ENCODE peak calls at places on chromosomes 5 and 9, in ten cellular contexts. One of them, this sample, is unnamed.
A peak's percentile ranks its signal among the peaks of the same experiment; 100 is the strongest.

GRCh38 chr5:172777381-172778222 is 6.6 kb upstream of the DUSP1 start:
- DNase-seq in sciatic nerve: peak; percentile 87
- DNase-seq in activated T-cell treated with anti-CD3 and anti-CD28 coated beads for 48 hours: peak; percentile 77
- DNase-seq in cardiac muscle cell: peak; percentile 79
- DNase-seq in adrenal gland: peak; percentile 97
- DNase-seq in neuronal stem cell: no peak
- DNase-seq in frontal cortex: no peak
- DNase-seq in activated CD8-positive, alpha-beta memory T cell treated with anti-CD3 and anti-CD28 coated beads, Interleukin-2, amount 10 ng/mL, durations not matched to agents 7 days and 5 days: peak; percentile 95
- DNase-seq in IMR-90: peak; percentile 85
- DNase-seq in ELR: peak; percentile 95
- DNase-seq in this sample: no peak

GRCh38 chr5:62779010-62779422 is 200.4 kb downstream of the LRRC70 start:
- DNase-seq in sciatic nerve: no peak
- DNase-seq in activated T-cell treated with anti-CD3 and anti-CD28 coated beads for 48 hours: no peak
- DNase-seq in cardiac muscle cell: peak; percentile 80
- DNase-seq in adrenal gland: peak; percentile 31
- DNase-seq in neuronal stem cell: peak; percentile 48
- DNase-seq in frontal cortex: peak; percentile 61
- DNase-seq in activated CD8-positive, alpha-beta memory T cell treated with anti-CD3 and anti-CD28 coated beads, Interleukin-2, amount 10 ng/mL, durations not matched to agents 7 days and 5 days: no peak
- DNase-seq in IMR-90: peak; percentile 60
- DNase-seq in ELR: peak; percentile 77
- DNase-seq in this sample: peak; percentile 42

GRCh38 chr5:132266031-132266835 is 8.7 kb downstream of the PDLIM4 start:
- DNase-seq in sciatic nerve: no peak
- DNase-seq in activated T-cell treated with anti-CD3 and anti-CD28 coated beads for 48 hours: no peak
- DNase-seq in cardiac muscle cell: no peak
- DNase-seq in adrenal gland: no peak
- DNase-seq in neuronal stem cell: no peak
- DNase-seq in frontal cortex: no peak
- DNase-seq in activated CD8-positive, alpha-beta memory T cell treated with anti-CD3 and anti-CD28 coated beads, Interleukin-2, amount 10 ng/mL, durations not matched to agents 7 days and 5 days: peak; percentile 32
- DNase-seq in IMR-90: no peak
- DNase-seq in ELR: no peak
- DNase-seq in this sample: no peak

GRCh38 chr9:103700558-103700957 is 393.6 kb upstream of the SMC2 start:
- DNase-seq in sciatic nerve: no peak
- DNase-seq in activated T-cell treated with anti-CD3 and anti-CD28 coated beads for 48 hours: no peak
- DNase-seq in cardiac muscle cell: peak; percentile 7
- DNase-seq in adrenal gland: no peak
- DNase-seq in neuronal stem cell: peak; percentile 11
- DNase-seq in frontal cortex: no peak
- DNase-seq in activated CD8-positive, alpha-beta memory T cell treated with anti-CD3 and anti-CD28 coated beads, Interleukin-2, amount 10 ng/mL, durations not matched to agents 7 days and 5 days: no peak
- DNase-seq in IMR-90: no peak
- DNase-seq in ELR: peak; percentile 11
- DNase-seq in this sample: no peak

GRCh38 chr9:96382175-96382574 is 1.3 kb downstream of the SLC35D2 start:
- DNase-seq in sciatic nerve: no peak
- DNase-seq in activated T-cell treated with anti-CD3 and anti-CD28 coated beads for 48 hours: no peak
- DNase-seq in cardiac muscle cell: peak; percentile 10
- DNase-seq in adrenal gland: no peak
- DNase-seq in neuronal stem cell: no peak
- DNase-seq in frontal cortex: no peak
- DNase-seq in activated CD8-positive, alpha-beta memory T cell treated with anti-CD3 and anti-CD28 coated beads, Interleukin-2, amount 10 ng/mL, durations not matched to agents 7 days and 5 days: no peak
- DNase-seq in IMR-90: peak; percentile 45
- DNase-seq in ELR: peak; percentile 64
- DNase-seq in this sample: peak; percentile 3

GRCh38 chr9:98037362-98037761 is 19.2 kb upstream of the NANS start:
- DNase-seq in sciatic nerve: no peak
- DNase-seq in activated T-cell treated with anti-CD3 and anti-CD28 coated beads for 48 hours: no peak
- DNase-seq in cardiac muscle cell: peak; percentile 60
- DNase-seq in adrenal gland: peak; percentile 31
- DNase-seq in neuronal stem cell: no peak
- DNase-seq in frontal cortex: no peak
- DNase-seq in activated CD8-positive, alpha-beta memory T cell treated with anti-CD3 and anti-CD28 coated beads, Interleukin-2, amount 10 ng/mL, durations not matched to agents 7 days and 5 days: no peak
- DNase-seq in IMR-90: peak; percentile 35
- DNase-seq in ELR: peak; percentile 23
- DNase-seq in this sample: no peak

GRCh38 chr9:89941875-89942274 is 337.1 kb downstream of the GADD45G start:
- DNase-seq in sciatic nerve: no peak
- DNase-seq in activated T-cell treated with anti-CD3 and anti-CD28 coated beads for 48 hours: no peak
- DNase-seq in cardiac muscle cell: peak; percentile 11
- DNase-seq in adrenal gland: no peak
- DNase-seq in neuronal stem cell: no peak
- DNase-seq in frontal cortex: no peak
- DNase-seq in activated CD8-positive, alpha-beta memory T cell treated with anti-CD3 and anti-CD28 coated beads, Interleukin-2, amount 10 ng/mL, durations not matched to agents 7 days and 5 days: no peak
- DNase-seq in IMR-90: peak; percentile 93
- DNase-seq in ELR: peak; percentile 5
- DNase-seq in this sample: peak; percentile 59

GRCh38 chr5:145718956-145719355 is 116.2 kb downstream of the PRELID2 start:
- DNase-seq in sciatic nerve: no peak
- DNase-seq in activated T-cell treated with anti-CD3 and anti-CD28 coated beads for 48 hours: no peak
- DNase-seq in cardiac muscle cell: peak; percentile 52
- DNase-seq in adrenal gland: no peak
- DNase-seq in neuronal stem cell: no peak
- DNase-seq in frontal cortex: no peak
- DNase-seq in activated CD8-positive, alpha-beta memory T cell treated with anti-CD3 and anti-CD28 coated beads, Interleukin-2, amount 10 ng/mL, durations not matched to agents 7 days and 5 days: no peak
- DNase-seq in IMR-90: peak; percentile 65
- DNase-seq in ELR: peak; percentile 56
- DNase-seq in this sample: no peak

GRCh38 chr5:113680534-113680933 is 167.0 kb downstream of the YTHDC2 start:
- DNase-seq in sciatic nerve: no peak
- DNase-seq in activated T-cell treated with anti-CD3 and anti-CD28 coated beads for 48 hours: no peak
- DNase-seq in cardiac muscle cell: peak; percentile 41
- DNase-seq in adrenal gland: no peak
- DNase-seq in neuronal stem cell: no peak
- DNase-seq in frontal cortex: no peak
- DNase-seq in activated CD8-positive, alpha-beta memory T cell treated with anti-CD3 and anti-CD28 coated beads, Interleukin-2, amount 10 ng/mL, durations not matched to agents 7 days and 5 days: no peak
- DNase-seq in IMR-90: no peak
- DNase-seq in ELR: no peak
- DNase-seq in this sample: no peak

GRCh38 chr5:127567026-127567768 is 49.8 kb downstream of the PRRC1 start:
- DNase-seq in sciatic nerve: no peak
- DNase-seq in activated T-cell treated with anti-CD3 and anti-CD28 coated beads for 48 hours: no peak
- DNase-seq in cardiac muscle cell: no peak
- DNase-seq in adrenal gland: no peak
- DNase-seq in neuronal stem cell: no peak
- DNase-seq in frontal cortex: no peak
- DNase-seq in activated CD8-positive, alpha-beta memory T cell treated with anti-CD3 and anti-CD28 coated beads, Interleukin-2, amount 10 ng/mL, durations not matched to agents 7 days and 5 days: peak; percentile 69
- DNase-seq in IMR-90: no peak
- DNase-seq in ELR: no peak
- DNase-seq in this sample: no peak

GRCh38 chr9:121841771-121842611 is 190.6 kb downstream of the DAB2IP start:
- DNase-seq in sciatic nerve: peak; percentile 9
- DNase-seq in activated T-cell treated with anti-CD3 and anti-CD28 coated beads for 48 hours: no peak
- DNase-seq in cardiac muscle cell: peak; percentile 28
- DNase-seq in adrenal gland: no peak
- DNase-seq in neuronal stem cell: no peak
- DNase-seq in frontal cortex: no peak
- DNase-seq in activated CD8-positive, alpha-beta memory T cell treated with anti-CD3 and anti-CD28 coated beads, Interleukin-2, amount 10 ng/mL, durations not matched to agents 7 days and 5 days: peak; percentile 36
- DNase-seq in IMR-90: peak; percentile 73
- DNase-seq in ELR: peak; percentile 67
- DNase-seq in this sample: no peak

GRCh38 chr5:96123418-96123817 is 161.8 kb upstream of the ELL2 start:
- DNase-seq in sciatic nerve: no peak
- DNase-seq in activated T-cell treated with anti-CD3 and anti-CD28 coated beads for 48 hours: no peak
- DNase-seq in cardiac muscle cell: no peak
- DNase-seq in adrenal gland: no peak
- DNase-seq in neuronal stem cell: no peak
- DNase-seq in frontal cortex: no peak
- DNase-seq in activated CD8-positive, alpha-beta memory T cell treated with anti-CD3 and anti-CD28 coated beads, Interleukin-2, amount 10 ng/mL, durations not matched to agents 7 days and 5 days: no peak
- DNase-seq in IMR-90: no peak
- DNase-seq in ELR: no peak
- DNase-seq in this sample: no peak

GRCh38 chr9:97682242-97682641 is 14.9 kb downstream of the XPA start:
- DNase-seq in sciatic nerve: no peak
- DNase-seq in activated T-cell treated with anti-CD3 and anti-CD28 coated beads for 48 hours: no peak
- DNase-seq in cardiac muscle cell: no peak
- DNase-seq in adrenal gland: no peak
- DNase-seq in neuronal stem cell: no peak
- DNase-seq in frontal cortex: no peak
- DNase-seq in activated CD8-positive, alpha-beta memory T cell treated with anti-CD3 and anti-CD28 coated beads, Interleukin-2, amount 10 ng/mL, durations not matched to agents 7 days and 5 days: no peak
- DNase-seq in IMR-90: no peak
- DNase-seq in ELR: no peak
- DNase-seq in this sample: no peak

GRCh38 chr5:101431201-101431600 is 528.1 kb upstream of the ST8SIA4 start:
- DNase-seq in sciatic nerve: no peak
- DNase-seq in activated T-cell treated with anti-CD3 and anti-CD28 coated beads for 48 hours: no peak
- DNase-seq in cardiac muscle cell: no peak
- DNase-seq in adrenal gland: no peak
- DNase-seq in neuronal stem cell: no peak
- DNase-seq in frontal cortex: no peak
- DNase-seq in activated CD8-positive, alpha-beta memory T cell treated with anti-CD3 and anti-CD28 coated beads, Interleukin-2, amount 10 ng/mL, durations not matched to agents 7 days and 5 days: no peak
- DNase-seq in IMR-90: no peak
- DNase-seq in ELR: no peak
- DNase-seq in this sample: no peak

GRCh38 chr9:88922091-88922490 is 69.2 kb upstream of the S1PR3 start:
- DNase-seq in sciatic nerve: no peak
- DNase-seq in activated T-cell treated with anti-CD3 and anti-CD28 coated beads for 48 hours: peak; percentile 20
- DNase-seq in cardiac muscle cell: no peak
- DNase-seq in adrenal gland: no peak
- DNase-seq in neuronal stem cell: no peak
- DNase-seq in frontal cortex: no peak
- DNase-seq in activated CD8-positive, alpha-beta memory T cell treated with anti-CD3 and anti-CD28 coated beads, Interleukin-2, amount 10 ng/mL, durations not matched to agents 7 days and 5 days: peak; percentile 80
- DNase-seq in IMR-90: no peak
- DNase-seq in ELR: no peak
- DNase-seq in this sample: no peak

GRCh38 chr5:95595289-95595931 is 24.5 kb upstream of the GPR150 start:
- DNase-seq in sciatic nerve: no peak
- DNase-seq in activated T-cell treated with anti-CD3 and anti-CD28 coated beads for 48 hours: no peak
- DNase-seq in cardiac muscle cell: peak; percentile 17
- DNase-seq in adrenal gland: peak; percentile 44
- DNase-seq in neuronal stem cell: no peak
- DNase-seq in frontal cortex: no peak
- DNase-seq in activated CD8-positive, alpha-beta memory T cell treated with anti-CD3 and anti-CD28 coated beads, Interleukin-2, amount 10 ng/mL, durations not matched to agents 7 days and 5 days: no peak
- DNase-seq in IMR-90: no peak
- DNase-seq in ELR: no peak
- DNase-seq in this sample: no peak

GRCh38 chr9:136964171-136964689 is 12.2 kb downstream of the LCN12 start:
- DNase-seq in sciatic nerve: no peak
- DNase-seq in activated T-cell treated with anti-CD3 and anti-CD28 coated beads for 48 hours: no peak
- DNase-seq in cardiac muscle cell: no peak
- DNase-seq in adrenal gland: no peak
- DNase-seq in neuronal stem cell: no peak
- DNase-seq in frontal cortex: no peak
- DNase-seq in activated CD8-positive, alpha-beta memory T cell treated with anti-CD3 and anti-CD28 coated beads, Interleukin-2, amount 10 ng/mL, durations not matched to agents 7 days and 5 days: no peak
- DNase-seq in IMR-90: no peak
- DNase-seq in ELR: no peak
- DNase-seq in this sample: no peak

GRCh38 chr5:66207800-66208561 is 63.9 kb downstream of the SREK1 start:
- DNase-seq in sciatic nerve: no peak
- DNase-seq in activated T-cell treated with anti-CD3 and anti-CD28 coated beads for 48 hours: no peak
- DNase-seq in cardiac muscle cell: peak; percentile 50
- DNase-seq in adrenal gland: no peak
- DNase-seq in neuronal stem cell: no peak
- DNase-seq in frontal cortex: no peak
- DNase-seq in activated CD8-positive, alpha-beta memory T cell treated with anti-CD3 and anti-CD28 coated beads, Interleukin-2, amount 10 ng/mL, durations not matched to agents 7 days and 5 days: no peak
- DNase-seq in IMR-90: no peak
- DNase-seq in ELR: no peak
- DNase-seq in this sample: peak; percentile 52

GRCh38 chr5:95631991-95632675 is 12.2 kb downstream of the GPR150 start:
- DNase-seq in sciatic nerve: no peak
- DNase-seq in activated T-cell treated with anti-CD3 and anti-CD28 coated beads for 48 hours: peak; percentile 50
- DNase-seq in cardiac muscle cell: peak; percentile 45
- DNase-seq in adrenal gland: peak; percentile 22
- DNase-seq in neuronal stem cell: no peak
- DNase-seq in frontal cortex: no peak
- DNase-seq in activated CD8-positive, alpha-beta memory T cell treated with anti-CD3 and anti-CD28 coated beads, Interleukin-2, amount 10 ng/mL, durations not matched to agents 7 days and 5 days: peak; percentile 85
- DNase-seq in IMR-90: peak; percentile 70
- DNase-seq in ELR: peak; percentile 88
- DNase-seq in this sample: peak; percentile 44

This sample was measured in foreskin keratinocyte.